ENCODE peak calls at places on chromosomes 16 and 17, in six cellular contexts. A is A549, O is psoas muscle, Z is fibroblast of the aortic adventitia, L is pancreas, F is right atrium auricular region. D is an unnamed sample.

GRCh38 chr17:78375401-78376079 is 2.9 kb upstream of the PGS1 start:
- DNase-seq in L (no peak), Z (peak), A (no peak), F (no peak), O (peak), D (peak)

GRCh38 chr17:68295086-68295485 is 3.8 kb downstream of the ARSG start:
- DNase-seq in O (no peak), Z (no peak), F (no peak), L (no peak), A (no peak), D (no peak)

GRCh38 chr17:29116652-29117439 is 63.4 kb downstream of the MYO18A start:
- DNase-seq in L (peak), F (peak), O (peak), Z (peak), A (peak), D (peak)

GRCh38 chr17:76598004-76598439 is 12.4 kb upstream of the ST6GALNAC2 start:
- DNase-seq in O (no peak), Z (no peak), A (no peak), F (no peak), L (no peak), D (no peak)

GRCh38 chr17:55664287-55664686 is 58.4 kb downstream of the TMEM100 start:
- DNase-seq in L (no peak), Z (no peak), A (no peak), O (no peak), F (no peak), D (no peak)

GRCh38 chr16:21568502-21569189 is 30.7 kb upstream of the METTL9 start:
- DNase-seq in Z (no peak), L (no peak), A (no peak), F (peak), O (no peak), D (no peak)

GRCh38 chr16:11393366-11393765 is 48.1 kb downstream of the RMI2 start:
- DNase-seq in L (peak), Z (no peak), A (no peak), O (no peak), F (no peak), D (no peak)

GRCh38 chr17:14489986-14490385 is 189.1 kb downstream of the HS3ST3B1 start:
- DNase-seq in F (no peak), Z (no peak), L (no peak), O (no peak), A (no peak), D (no peak)

GRCh38 chr17:71208111-71208704 is 912.6 kb upstream of the SOX9 start:
- DNase-seq in F (no peak), O (no peak), Z (no peak), A (no peak), L (no peak), D (peak)

GRCh38 chr17:949623-950338 is 29.8 kb downstream of the NXN start:
- DNase-seq in L (no peak), O (no peak), Z (no peak), F (no peak), A (no peak), D (no peak)

GRCh38 chr17:78128616-78129384 is at the start of gene TMC6:
- DNase-seq in O (no peak), A (peak), F (no peak), L (peak), Z (no peak), D (no peak)

GRCh38 chr16:67246945-67247697 is at the start of gene FHOD1:
- DNase-seq in Z (peak), O (peak), L (peak), F (peak), A (peak), D (peak)

GRCh38 chr16:84749815-84750214 is 50.0 kb downstream of the USP10 start:
- DNase-seq in Z (no peak), A (no peak), O (no peak), F (no peak), L (no peak), D (no peak)

GRCh38 chr16:83581082-83581481 is 226.7 kb upstream of the HSBP1 start:
- DNase-seq in Z (no peak), F (no peak), L (no peak), A (no peak), O (no peak), D (no peak)

GRCh38 chr17:12927001-12927400 is 90.8 kb downstream of the ELAC2 start:
- DNase-seq in L (no peak), F (no peak), Z (no peak), O (no peak), A (no peak), D (no peak)
- H3K4me3 ChIP-seq in L (no peak), F (no peak), Z (no peak), O (no peak), A (no peak), D (no peak)

DNA sequence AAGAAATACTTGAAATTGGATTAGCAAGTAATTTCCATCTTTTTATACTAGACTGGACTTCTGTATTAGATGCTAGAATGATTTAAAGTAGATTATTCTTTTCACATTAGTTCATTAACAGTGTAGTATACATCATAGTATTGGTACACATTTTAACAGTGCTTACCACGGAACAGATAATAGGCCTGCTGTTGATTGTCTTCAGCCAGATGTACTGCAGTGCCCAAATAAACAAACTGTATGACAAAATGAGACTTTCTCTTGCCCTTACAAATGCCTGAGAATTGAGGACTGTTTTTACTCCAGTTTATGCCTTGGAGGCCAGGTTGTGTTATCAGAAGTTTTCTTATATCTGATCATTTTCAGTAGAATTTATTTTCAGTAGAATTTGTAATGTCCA is 631 bp downstream of the EVI2A start:
- DNase-seq in Z (peak), O (no peak), A (no peak), F (no peak), L (no peak), D (peak)
- TF ChIP-seq CTCF in Z (no peak), O (no peak), A (no peak), F (no peak), L (no peak), D (no peak)

DNA sequence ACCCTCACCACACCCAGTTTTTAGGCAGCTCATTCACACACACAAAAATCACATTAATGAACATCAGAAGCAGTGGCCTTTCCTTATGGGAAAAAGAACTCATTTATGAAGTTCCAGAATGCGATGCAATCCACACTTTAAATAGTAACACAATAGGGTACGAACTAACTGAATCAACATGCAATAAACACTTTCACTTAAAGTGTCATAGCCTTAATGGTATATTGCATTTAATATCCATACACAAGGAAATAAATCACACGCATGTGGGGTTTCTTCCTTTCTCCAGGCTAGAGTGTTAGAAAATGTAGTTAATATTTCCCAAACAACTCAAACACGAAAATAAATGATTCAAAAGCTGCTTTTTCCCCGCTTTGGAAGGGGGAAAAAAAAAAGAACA is 19.7 kb downstream of the ADCY9 start:
- DNase-seq in L (no peak), A (no peak), O (no peak), Z (no peak), F (no peak), D (no peak)
- H3K4me3 ChIP-seq in L (no peak), A (no peak), O (peak), Z (no peak), F (no peak), D (no peak)

DNA sequence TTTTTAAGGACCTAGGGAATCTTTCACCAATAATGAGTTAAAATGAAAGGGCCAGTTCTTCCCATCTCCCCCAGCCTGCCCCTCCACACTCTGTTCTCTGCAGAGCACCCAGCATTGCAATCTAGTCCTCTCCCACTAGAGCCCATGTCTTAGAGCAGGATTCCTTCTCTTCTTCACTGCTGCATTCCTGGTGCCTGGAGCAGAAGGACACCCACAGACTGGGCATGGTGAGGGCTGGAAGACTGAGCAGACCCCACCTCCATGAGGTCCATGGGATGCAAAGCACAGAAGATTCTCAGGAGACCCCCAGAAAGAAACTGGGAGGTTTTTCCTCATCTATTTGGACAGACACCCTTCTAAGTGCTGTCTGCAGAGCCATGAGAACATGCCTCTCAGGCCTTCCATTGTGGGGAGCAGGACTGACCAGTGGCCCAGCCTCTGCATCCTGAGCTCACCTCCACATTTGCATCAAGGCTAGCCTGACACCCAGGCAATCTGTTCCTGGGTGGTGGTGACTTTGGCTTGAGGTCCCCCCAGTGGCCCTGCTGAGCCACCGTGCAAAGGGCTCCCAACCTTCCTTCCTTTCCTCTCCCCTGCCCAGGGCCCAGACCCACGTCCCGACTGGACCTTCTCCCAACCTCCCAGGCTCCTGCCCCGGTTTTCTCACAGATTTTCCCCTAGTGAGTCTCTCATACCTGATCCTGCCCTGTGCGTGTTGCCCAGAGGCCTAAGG is 74.2 kb upstream of the ZNF469 start:
- DNase-seq in L (no peak), A (no peak), Z (no peak), O (peak), F (no peak), D (no peak)
- TF ChIP-seq CTCF in L (no peak), A (no peak), Z (peak), O (no peak), F (no peak), D (no peak)

D was measured in fibroblast of pulmonary artery.